ENCODE peak calls at places on chromosomes 11 and 22, in nine cellular contexts. N, B, D, Z, V, H, K, F and P are unnamed samples.

GRCh38 chr22:29369460-29369859 is 18.9 kb downstream of the AP1B1 start:
- DNase-seq in N (no peak), B (peak), D (no peak), Z (peak), V (no peak), H (peak), K (no peak), F (peak), P (no peak)

GRCh38 chr11:102837151-102837550 is 6.3 kb downstream of the MMP3 start:
- DNase-seq in N (no peak), B (no peak), D (no peak), Z (peak), V (no peak), H (no peak), K (no peak), F (no peak), P (no peak)

GRCh38 chr11:104275992-104276391 is 112.0 kb upstream of the PDGFD start:
- DNase-seq in N (no peak), B (no peak), D (no peak), Z (no peak), V (no peak), H (no peak), K (no peak), F (no peak), P (no peak)

GRCh38 chr11:13465909-13466371 is 2.9 kb upstream of the BTBD10 start:
- DNase-seq in N (peak), B (no peak), D (no peak), Z (peak), V (no peak), H (peak), K (no peak), F (no peak), P (no peak)

GRCh38 chr22:19591568-19591967 is 67.4 kb upstream of the CLDN5 start:
- DNase-seq in N (no peak), B (no peak), D (no peak), Z (no peak), V (no peak), H (no peak), K (no peak), F (no peak), P (no peak)

GRCh38 chr11:126973051-126973450 is 27.5 kb downstream of the KIRREL3 start:
- DNase-seq in N (no peak), B (no peak), D (no peak), Z (no peak), V (no peak), H (no peak), K (no peak), F (no peak), P (no peak)

GRCh38 chr11:7281083-7281482 is 29.4 kb downstream of the SYT9 start:
- DNase-seq in N (peak), B (no peak), D (no peak), Z (no peak), V (no peak), H (no peak), K (no peak), F (no peak), P (peak)

GRCh38 chr11:33160147-33160546 is 1.1 kb downstream of the CSTF3 start:
- DNase-seq in N (peak), B (no peak), D (no peak), Z (peak), V (no peak), H (peak), K (no peak), F (no peak), P (no peak)

GRCh38 chr22:27648074-27648473 is 153.5 kb downstream of the MN1 start:
- DNase-seq in N (peak), B (no peak), D (no peak), Z (no peak), V (no peak), H (no peak), K (no peak), F (no peak), P (no peak)

GRCh38 chr11:65041206-65042035 is at the start of gene SAC3D1:
- DNase-seq in N (peak), B (peak), D (peak), Z (peak), V (peak), H (peak), K (peak), F (no peak), P (peak)

GRCh38 chr11:2177081-2177480 is 5.5 kb upstream of the TH start:
- DNase-seq in N (no peak), B (no peak), D (no peak), Z (no peak), V (no peak), H (no peak), K (no peak), F (no peak), P (no peak)